ENCODE peak calls at places on chromosomes 6 and 20, in four cellular contexts. W, G, V and I are unnamed samples.

GRCh38 chr20:42923348-42923918 is 266.3 kb downstream of the PTPRT start:
- DNase-seq in W (no peak), G (no peak), V (no peak), I (no peak)

GRCh38 chr6:113696960-113697359 is 160.2 kb upstream of the MARCKS start:
- DNase-seq in G (no peak), W (no peak), V (no peak), I (no peak)

GRCh38 chr6:74713941-74714340 is 491.9 kb downstream of the COL12A1 start:
- DNase-seq in G (no peak), V (no peak), W (no peak), I (no peak)

GRCh38 chr6:96939019-96939805 is 14.7 kb downstream of the KLHL32 start:
- DNase-seq in W (peak; percentile 21), G (no peak), V (no peak), I (no peak)

GRCh38 chr6:63975685-63976084 is 340.1 kb downstream of the PHF3 start:
- DNase-seq in V (no peak), W (no peak), G (no peak), I (no peak)

GRCh38 chr6:149379977-149380376 is 20.1 kb upstream of the SUMO4 start:
- DNase-seq in G (no peak), V (no peak), W (no peak), I (no peak)

GRCh38 chr6:90468080-90468479 is 118.8 kb downstream of the MAP3K7 start:
- DNase-seq in G (peak; percentile 51), V (no peak), W (no peak), I (no peak)

GRCh38 chr6:84618046-84618752 is 146.2 kb downstream of the TBX18 start:
- DNase-seq in G (no peak), W (no peak), V (no peak), I (no peak)

GRCh38 chr20:57791178-57791945 is 81.5 kb upstream of the PMEPA1 start:
- DNase-seq in V (no peak), G (no peak), W (no peak), I (no peak)

GRCh38 chr6:9581155-9581554 is 833.7 kb downstream of the TFAP2A start:
- DNase-seq in G (no peak), V (no peak), W (no peak), I (no peak)

GRCh38 chr6:93417421-93417996 is 1.9 kb downstream of the EPHA7 start:
- DNase-seq in G (no peak), V (no peak), W (peak; percentile 40), I (no peak)

GRCh38 chr20:53872081-53872541 is 198.3 kb downstream of the BCAS1 start:
- DNase-seq in W (no peak), G (no peak), V (no peak), I (no peak)

GRCh38 chr6:16761469-16762264 is 407 bp upstream of the ATXN1 start:
- DNase-seq in G (peak; percentile 75), V (no peak), W (peak; percentile 79), I (peak; percentile 88)

GRCh38 chr20:13130707-13131103 is 90.4 kb upstream of the ISM1 start:
- DNase-seq in V (no peak), W (no peak), G (no peak), I (no peak)

GRCh38 chr20:58431134-58431533 is 42.1 kb downstream of the VAPB start:
- DNase-seq in W (no peak), V (no peak), G (no peak), I (no peak)

GRCh38 chr6:121857551-121857950 is 422.1 kb downstream of the GJA1 start:
- DNase-seq in V (no peak), W (no peak), G (no peak), I (no peak)

GRCh38 chr6:43890197-43891062 is 120.4 kb downstream of the VEGFA start:
- DNase-seq in W (peak; percentile 62), V (no peak), G (no peak), I (no peak)
- TF ChIP-seq NRF1 in W (no peak), V (no peak), G (no peak), I (no peak)

GRCh38 chr20:11368537-11368936 is 549.2 kb upstream of the BTBD3 start:
- DNase-seq in V (no peak), G (no peak), W (no peak), I (no peak)
- TF ChIP-seq NRF1 in V (no peak), G (no peak), W (no peak), I (no peak)

DNA sequence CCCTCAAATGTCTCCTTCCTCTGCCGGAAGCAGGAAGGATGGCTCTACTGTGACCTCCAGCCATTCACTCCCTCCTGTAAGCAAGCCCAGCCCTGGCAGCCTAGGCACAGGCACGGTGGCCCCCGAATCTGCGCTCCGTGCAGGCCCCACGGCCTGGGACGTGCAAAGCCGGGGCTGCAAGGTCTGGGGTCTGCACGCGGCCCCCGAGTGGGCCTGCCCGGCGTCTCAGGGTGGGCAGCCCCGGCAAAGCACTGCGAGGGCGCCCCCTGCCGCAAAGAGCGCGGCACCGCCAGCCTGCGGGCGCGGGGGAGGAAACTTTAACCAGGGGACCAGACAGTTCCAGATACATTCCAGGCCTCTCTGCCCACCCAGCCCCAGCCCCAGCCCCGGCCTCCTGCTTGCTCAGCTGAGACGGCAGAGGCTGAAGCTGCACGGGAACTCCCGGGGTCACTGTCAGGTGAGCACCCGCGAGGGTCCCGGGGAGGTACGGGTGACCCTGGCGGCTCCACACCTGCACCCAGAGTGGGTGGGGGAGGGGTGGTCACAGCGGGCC is 98.8 kb downstream of the ASXL1 start:
- DNase-seq in V (no peak), G (no peak), W (peak; percentile 97), I (no peak)
- TF ChIP-seq NRF1 in V (no peak), G (no peak), W (no peak), I (no peak)

GRCh38 chr6:139457482-139457881 is 83.0 kb upstream of the CITED2 start:
- DNase-seq in G (no peak), W (no peak), V (no peak), I (no peak)

GRCh38 chr6:139448998-139449610 is 74.7 kb upstream of the CITED2 start:
- DNase-seq in W (no peak), G (peak; percentile 48), V (no peak), I (no peak)

GRCh38 chr6:139449611-139450000 is 75.2 kb upstream of the CITED2 start:
- DNase-seq in V (no peak), W (no peak), G (peak; percentile 48), I (no peak)

GRCh38 chr6:139448094-139448649 is 73.7 kb upstream of the CITED2 start:
- DNase-seq in W (no peak), G (no peak), V (peak; percentile 55), I (no peak)

DNA sequence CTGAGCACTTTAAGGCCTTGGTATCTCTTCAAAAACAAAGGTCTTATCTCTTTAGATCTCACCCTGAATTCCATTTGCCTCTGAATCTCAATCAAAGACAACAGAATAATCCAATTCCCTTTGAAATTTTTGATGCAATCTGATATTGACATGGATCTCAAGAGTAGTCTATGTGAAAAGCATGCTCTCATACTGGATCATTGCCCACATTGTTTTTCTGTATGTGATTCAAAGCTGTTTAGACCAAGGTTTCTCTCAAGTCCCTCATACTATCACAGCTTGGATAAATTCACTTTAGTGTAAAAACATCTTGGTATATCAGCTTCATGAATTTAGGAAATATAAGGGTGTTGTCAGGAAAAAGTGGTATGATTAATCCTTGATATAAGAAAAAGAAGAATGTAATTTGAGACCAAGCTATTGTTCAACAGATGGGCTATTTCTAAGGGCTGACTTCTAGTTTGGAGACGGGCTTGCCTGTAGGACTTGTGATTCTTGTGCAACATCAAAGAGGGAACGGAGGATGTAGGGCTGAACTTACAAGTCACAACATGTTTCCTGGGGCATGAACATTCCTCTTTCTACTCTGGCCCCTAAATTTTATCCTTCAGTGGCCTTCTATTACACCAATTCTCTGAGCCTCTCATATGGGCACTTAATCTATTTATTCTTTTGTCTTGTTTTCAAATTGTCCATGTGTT is 77.9 kb upstream of the CITED2 start:
- DNase-seq in V (no peak), W (no peak), G (no peak), I (no peak)
- TF ChIP-seq NRF1 in V (no peak), W (no peak), G (no peak), I (no peak)

GRCh38 chr6:1820714-1821113 is 211.0 kb downstream of the FOXC1 start:
- DNase-seq in V (no peak), G (no peak), W (peak; percentile 51), I (no peak)

GRCh38 chr6:1820165-1820564 is 210.4 kb downstream of the FOXC1 start:
- DNase-seq in V (no peak), G (no peak), W (no peak), I (no peak)

GRCh38 chr6:1819007-1819406 is 209.3 kb downstream of the FOXC1 start:
- DNase-seq in W (no peak), G (no peak), V (no peak), I (no peak)

GRCh38 chr6:1825277-1825676 is 215.6 kb downstream of the FOXC1 start:
- DNase-seq in W (no peak), G (no peak), V (no peak), I (no peak)

DNA sequence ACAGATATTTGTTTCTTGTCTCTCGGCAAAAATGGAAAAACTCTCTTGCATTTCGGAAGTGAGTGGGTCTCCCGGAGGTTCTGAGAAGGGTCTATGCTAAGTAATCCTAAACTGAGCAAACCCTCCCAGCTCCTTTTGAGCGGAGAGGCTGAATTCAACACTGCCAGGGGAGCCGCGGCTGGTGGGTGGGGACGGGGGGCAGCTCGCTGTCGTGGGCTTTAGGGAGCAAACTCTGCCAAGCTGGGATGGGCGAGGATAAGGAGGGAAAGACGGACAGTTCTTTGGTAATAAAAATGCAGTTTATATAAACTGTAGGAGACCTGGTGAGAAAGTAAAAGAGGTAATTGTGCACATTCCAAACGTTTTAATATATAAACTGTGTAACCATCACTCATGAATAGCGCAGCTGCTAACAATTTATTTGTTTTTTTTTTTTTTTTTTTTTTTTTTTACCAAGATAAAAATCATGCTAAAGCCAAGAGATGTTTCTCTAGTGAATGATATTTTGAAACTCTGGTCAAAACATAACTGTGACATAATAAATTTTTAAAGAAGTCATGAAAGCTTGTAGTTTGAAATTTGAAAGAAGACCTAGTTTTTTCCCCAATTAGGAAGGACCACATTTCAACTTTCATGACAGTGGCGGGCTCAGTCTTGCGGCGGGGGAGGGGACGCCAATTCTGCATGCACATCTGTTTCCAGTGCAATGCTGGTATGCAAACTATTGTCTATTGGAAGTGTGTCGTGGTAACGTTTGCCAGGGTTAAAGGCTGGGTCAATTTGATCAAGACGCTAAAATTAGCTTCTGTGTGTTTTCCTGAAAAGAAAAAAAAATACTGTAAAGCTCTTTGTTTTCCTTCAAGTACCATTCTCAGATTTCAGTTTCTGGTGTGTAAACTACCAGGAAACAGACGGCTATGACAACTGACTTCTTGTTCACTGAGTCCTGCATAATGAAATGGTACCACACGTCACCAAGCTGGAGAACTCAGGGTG is 211.8 kb downstream of the FOXC1 start:
- DNase-seq in G (no peak), V (peak; percentile 4), W (no peak), I (no peak)
- TF ChIP-seq NRF1 in G (no peak), V (no peak), W (no peak), I (no peak)

GRCh38 chr20:8901237-8902025 is 167.5 kb upstream of the PLCB4 start:
- DNase-seq in V (no peak), W (no peak), G (no peak), I (no peak)
- TF ChIP-seq NRF1 in V (no peak), W (no peak), G (no peak), I (no peak)

GRCh38 chr20:48728042-48728837 is 99.6 kb downstream of the PREX1 start:
- DNase-seq in G (no peak), V (no peak), W (no peak), I (no peak)
- TF ChIP-seq NRF1 in G (no peak), V (no peak), W (no peak), I (no peak)